ENCODE peak calls at places on chromosomes 12 and 14, in ten cellular contexts. One of them, this sample, is unnamed.
A peak's percentile ranks its signal among the peaks of the same experiment; 100 is the strongest.

GRCh38 chr12:20024194-20024593 is 344.1 kb upstream of the PDE3A start:
- DNase-seq in NCI-H1694: no peak
- DNase-seq in AG20443: peak; percentile 35
- DNase-seq in NCI-H69: no peak
- DNase-seq in stimulated activated CD8-positive, alpha-beta memory T cell treated with anti-CD3 and anti-CD28 coated beads, Interleukin-7, amount 100 ng/mL, for 4 hours: no peak
- DNase-seq in A549: no peak
- DNase-seq in activated naive CD8-positive, alpha-beta T cell treated with anti-CD3 and anti-CD28 coated beads, Interleukin-2, amount 50 U/mL, for 24 hours: no peak
- DNase-seq in GM19239: no peak
- DNase-seq in AG09309: peak; percentile 39
- DNase-seq in left cardiac atrium: no peak
- DNase-seq in this sample: no peak

GRCh38 chr14:37210448-37210847 is 12.7 kb downstream of the MIPOL1 start:
- DNase-seq in NCI-H1694: no peak
- DNase-seq in AG20443: no peak
- DNase-seq in NCI-H69: no peak
- DNase-seq in stimulated activated CD8-positive, alpha-beta memory T cell treated with anti-CD3 and anti-CD28 coated beads, Interleukin-7, amount 100 ng/mL, for 4 hours: no peak
- DNase-seq in A549: no peak
- DNase-seq in activated naive CD8-positive, alpha-beta T cell treated with anti-CD3 and anti-CD28 coated beads, Interleukin-2, amount 50 U/mL, for 24 hours: no peak
- DNase-seq in GM19239: no peak
- DNase-seq in AG09309: no peak
- DNase-seq in left cardiac atrium: no peak
- DNase-seq in this sample: no peak

GRCh38 chr12:31000751-31001150 is 72.9 kb upstream of the DDX11 start:
- DNase-seq in NCI-H1694: no peak
- DNase-seq in AG20443: peak; percentile 78
- DNase-seq in NCI-H69: peak; percentile 70
- DNase-seq in stimulated activated CD8-positive, alpha-beta memory T cell treated with anti-CD3 and anti-CD28 coated beads, Interleukin-7, amount 100 ng/mL, for 4 hours: no peak
- DNase-seq in A549: no peak
- DNase-seq in activated naive CD8-positive, alpha-beta T cell treated with anti-CD3 and anti-CD28 coated beads, Interleukin-2, amount 50 U/mL, for 24 hours: no peak
- DNase-seq in GM19239: no peak
- DNase-seq in AG09309: no peak
- DNase-seq in left cardiac atrium: no peak
- DNase-seq in this sample: no peak

GRCh38 chr14:68363401-68363800 is 429.5 kb downstream of the ZFP36L1 start:
- DNase-seq in NCI-H1694: no peak
- DNase-seq in AG20443: no peak
- DNase-seq in NCI-H69: peak; percentile 31
- DNase-seq in stimulated activated CD8-positive, alpha-beta memory T cell treated with anti-CD3 and anti-CD28 coated beads, Interleukin-7, amount 100 ng/mL, for 4 hours: no peak
- DNase-seq in A549: peak; percentile 44
- DNase-seq in activated naive CD8-positive, alpha-beta T cell treated with anti-CD3 and anti-CD28 coated beads, Interleukin-2, amount 50 U/mL, for 24 hours: no peak
- DNase-seq in GM19239: no peak
- DNase-seq in AG09309: no peak
- DNase-seq in left cardiac atrium: no peak
- DNase-seq in this sample: no peak

GRCh38 chr14:104085032-104085888 is at the start of gene ASPG:
- DNase-seq in NCI-H1694: no peak
- DNase-seq in AG20443: no peak
- DNase-seq in NCI-H69: no peak
- DNase-seq in stimulated activated CD8-positive, alpha-beta memory T cell treated with anti-CD3 and anti-CD28 coated beads, Interleukin-7, amount 100 ng/mL, for 4 hours: no peak
- DNase-seq in A549: peak; percentile 35
- DNase-seq in activated naive CD8-positive, alpha-beta T cell treated with anti-CD3 and anti-CD28 coated beads, Interleukin-2, amount 50 U/mL, for 24 hours: no peak
- DNase-seq in GM19239: peak; percentile 45
- DNase-seq in AG09309: no peak
- DNase-seq in left cardiac atrium: peak; percentile 75
- DNase-seq in this sample: no peak

GRCh38 chr14:68195126-68195525 is 375.5 kb downstream of the RAD51B start:
- DNase-seq in NCI-H1694: no peak
- DNase-seq in AG20443: no peak
- DNase-seq in NCI-H69: peak; percentile 98
- DNase-seq in stimulated activated CD8-positive, alpha-beta memory T cell treated with anti-CD3 and anti-CD28 coated beads, Interleukin-7, amount 100 ng/mL, for 4 hours: no peak
- DNase-seq in A549: peak; percentile 73
- DNase-seq in activated naive CD8-positive, alpha-beta T cell treated with anti-CD3 and anti-CD28 coated beads, Interleukin-2, amount 50 U/mL, for 24 hours: no peak
- DNase-seq in GM19239: no peak
- DNase-seq in AG09309: no peak
- DNase-seq in left cardiac atrium: no peak
- DNase-seq in this sample: no peak

GRCh38 chr14:101001311-101002069 is 98.0 kb upstream of the RTL1 start:
- DNase-seq in NCI-H1694: no peak
- DNase-seq in AG20443: peak; percentile 33
- DNase-seq in NCI-H69: no peak
- DNase-seq in stimulated activated CD8-positive, alpha-beta memory T cell treated with anti-CD3 and anti-CD28 coated beads, Interleukin-7, amount 100 ng/mL, for 4 hours: no peak
- DNase-seq in A549: no peak
- DNase-seq in activated naive CD8-positive, alpha-beta T cell treated with anti-CD3 and anti-CD28 coated beads, Interleukin-2, amount 50 U/mL, for 24 hours: no peak
- DNase-seq in GM19239: no peak
- DNase-seq in AG09309: peak; percentile 55
- DNase-seq in left cardiac atrium: no peak
- DNase-seq in this sample: no peak

GRCh38 chr14:87334997-87335675 is 657.8 kb downstream of the GALC start:
- DNase-seq in NCI-H1694: peak; percentile 57
- DNase-seq in AG20443: peak; percentile 28
- DNase-seq in NCI-H69: peak; percentile 40
- DNase-seq in stimulated activated CD8-positive, alpha-beta memory T cell treated with anti-CD3 and anti-CD28 coated beads, Interleukin-7, amount 100 ng/mL, for 4 hours: no peak
- DNase-seq in A549: no peak
- DNase-seq in activated naive CD8-positive, alpha-beta T cell treated with anti-CD3 and anti-CD28 coated beads, Interleukin-2, amount 50 U/mL, for 24 hours: no peak
- DNase-seq in GM19239: no peak
- DNase-seq in AG09309: no peak
- DNase-seq in left cardiac atrium: no peak
- DNase-seq in this sample: no peak

GRCh38 chr14:92895352-92895878 is 27.5 kb upstream of the CHGA start:
- DNase-seq in NCI-H1694: no peak
- DNase-seq in AG20443: no peak
- DNase-seq in NCI-H69: no peak
- DNase-seq in stimulated activated CD8-positive, alpha-beta memory T cell treated with anti-CD3 and anti-CD28 coated beads, Interleukin-7, amount 100 ng/mL, for 4 hours: no peak
- DNase-seq in A549: no peak
- DNase-seq in activated naive CD8-positive, alpha-beta T cell treated with anti-CD3 and anti-CD28 coated beads, Interleukin-2, amount 50 U/mL, for 24 hours: no peak
- DNase-seq in GM19239: no peak
- DNase-seq in AG09309: no peak
- DNase-seq in left cardiac atrium: no peak
- DNase-seq in this sample: no peak

GRCh38 chr12:121451931-121452330 is 52.0 kb downstream of the RNF34 start:
- DNase-seq in NCI-H1694: no peak
- DNase-seq in AG20443: peak; percentile 50
- DNase-seq in NCI-H69: no peak
- DNase-seq in stimulated activated CD8-positive, alpha-beta memory T cell treated with anti-CD3 and anti-CD28 coated beads, Interleukin-7, amount 100 ng/mL, for 4 hours: no peak
- DNase-seq in A549: no peak
- DNase-seq in activated naive CD8-positive, alpha-beta T cell treated with anti-CD3 and anti-CD28 coated beads, Interleukin-2, amount 50 U/mL, for 24 hours: no peak
- DNase-seq in GM19239: no peak
- DNase-seq in AG09309: no peak
- DNase-seq in left cardiac atrium: no peak
- DNase-seq in this sample: no peak

GRCh38 chr14:71324767-71325272 is 417.6 kb downstream of the PCNX1 start:
- DNase-seq in NCI-H1694: no peak
- DNase-seq in AG20443: no peak
- DNase-seq in NCI-H69: peak; percentile 61
- DNase-seq in stimulated activated CD8-positive, alpha-beta memory T cell treated with anti-CD3 and anti-CD28 coated beads, Interleukin-7, amount 100 ng/mL, for 4 hours: peak; percentile 14
- DNase-seq in A549: no peak
- DNase-seq in activated naive CD8-positive, alpha-beta T cell treated with anti-CD3 and anti-CD28 coated beads, Interleukin-2, amount 50 U/mL, for 24 hours: peak; percentile 44
- DNase-seq in GM19239: no peak
- DNase-seq in AG09309: no peak
- DNase-seq in left cardiac atrium: no peak
- DNase-seq in this sample: peak; percentile 59

GRCh38 chr14:25003537-25003936 is 46.4 kb downstream of the STXBP6 start:
- DNase-seq in NCI-H1694: no peak
- DNase-seq in AG20443: no peak
- DNase-seq in NCI-H69: no peak
- DNase-seq in stimulated activated CD8-positive, alpha-beta memory T cell treated with anti-CD3 and anti-CD28 coated beads, Interleukin-7, amount 100 ng/mL, for 4 hours: no peak
- DNase-seq in A549: peak; percentile 9
- DNase-seq in activated naive CD8-positive, alpha-beta T cell treated with anti-CD3 and anti-CD28 coated beads, Interleukin-2, amount 50 U/mL, for 24 hours: no peak
- DNase-seq in GM19239: no peak
- DNase-seq in AG09309: no peak
- DNase-seq in left cardiac atrium: no peak
- DNase-seq in this sample: no peak

GRCh38 chr14:75301666-75302325 is 23.2 kb downstream of the FOS start:
- DNase-seq in NCI-H1694: no peak
- DNase-seq in AG20443: no peak
- DNase-seq in NCI-H69: no peak
- DNase-seq in stimulated activated CD8-positive, alpha-beta memory T cell treated with anti-CD3 and anti-CD28 coated beads, Interleukin-7, amount 100 ng/mL, for 4 hours: no peak
- DNase-seq in A549: peak; percentile 84
- DNase-seq in activated naive CD8-positive, alpha-beta T cell treated with anti-CD3 and anti-CD28 coated beads, Interleukin-2, amount 50 U/mL, for 24 hours: peak; percentile 50
- DNase-seq in GM19239: no peak
- DNase-seq in AG09309: no peak
- DNase-seq in left cardiac atrium: no peak
- DNase-seq in this sample: no peak

GRCh38 chr12:116148844-116149243 is 128.6 kb downstream of the MED13L start:
- DNase-seq in NCI-H1694: no peak
- DNase-seq in AG20443: no peak
- DNase-seq in NCI-H69: no peak
- DNase-seq in stimulated activated CD8-positive, alpha-beta memory T cell treated with anti-CD3 and anti-CD28 coated beads, Interleukin-7, amount 100 ng/mL, for 4 hours: no peak
- DNase-seq in A549: peak; percentile 40
- DNase-seq in activated naive CD8-positive, alpha-beta T cell treated with anti-CD3 and anti-CD28 coated beads, Interleukin-2, amount 50 U/mL, for 24 hours: no peak
- DNase-seq in GM19239: no peak
- DNase-seq in AG09309: no peak
- DNase-seq in left cardiac atrium: no peak
- DNase-seq in this sample: no peak

GRCh38 chr14:98368214-98368613 is 903.8 kb downstream of the BCL11B start:
- DNase-seq in NCI-H1694: no peak
- DNase-seq in AG20443: no peak
- DNase-seq in NCI-H69: no peak
- DNase-seq in stimulated activated CD8-positive, alpha-beta memory T cell treated with anti-CD3 and anti-CD28 coated beads, Interleukin-7, amount 100 ng/mL, for 4 hours: no peak
- DNase-seq in A549: no peak
- DNase-seq in activated naive CD8-positive, alpha-beta T cell treated with anti-CD3 and anti-CD28 coated beads, Interleukin-2, amount 50 U/mL, for 24 hours: no peak
- DNase-seq in GM19239: no peak
- DNase-seq in AG09309: no peak
- DNase-seq in left cardiac atrium: no peak
- DNase-seq in this sample: no peak

GRCh38 chr12:6639151-6639773 is 3.5 kb upstream of the LPAR5 start:
- DNase-seq in NCI-H1694: no peak
- DNase-seq in AG20443: no peak
- DNase-seq in NCI-H69: no peak
- DNase-seq in stimulated activated CD8-positive, alpha-beta memory T cell treated with anti-CD3 and anti-CD28 coated beads, Interleukin-7, amount 100 ng/mL, for 4 hours: no peak
- DNase-seq in A549: no peak
- DNase-seq in activated naive CD8-positive, alpha-beta T cell treated with anti-CD3 and anti-CD28 coated beads, Interleukin-2, amount 50 U/mL, for 24 hours: no peak
- DNase-seq in GM19239: no peak
- DNase-seq in AG09309: no peak
- DNase-seq in left cardiac atrium: peak; percentile 50
- DNase-seq in this sample: no peak

GRCh38 chr14:55789442-55789841 is 209.4 kb downstream of the KTN1 start:
- DNase-seq in NCI-H1694: no peak
- DNase-seq in AG20443: no peak
- DNase-seq in NCI-H69: no peak
- DNase-seq in stimulated activated CD8-positive, alpha-beta memory T cell treated with anti-CD3 and anti-CD28 coated beads, Interleukin-7, amount 100 ng/mL, for 4 hours: no peak
- DNase-seq in A549: no peak
- DNase-seq in activated naive CD8-positive, alpha-beta T cell treated with anti-CD3 and anti-CD28 coated beads, Interleukin-2, amount 50 U/mL, for 24 hours: no peak
- DNase-seq in GM19239: no peak
- DNase-seq in AG09309: no peak
- DNase-seq in left cardiac atrium: no peak
- DNase-seq in this sample: no peak

GRCh38 chr14:33704486-33704885 is 246.4 kb downstream of the EGLN3 start:
- DNase-seq in NCI-H1694: no peak
- DNase-seq in AG20443: no peak
- DNase-seq in NCI-H69: no peak
- DNase-seq in stimulated activated CD8-positive, alpha-beta memory T cell treated with anti-CD3 and anti-CD28 coated beads, Interleukin-7, amount 100 ng/mL, for 4 hours: no peak
- DNase-seq in A549: no peak
- DNase-seq in activated naive CD8-positive, alpha-beta T cell treated with anti-CD3 and anti-CD28 coated beads, Interleukin-2, amount 50 U/mL, for 24 hours: no peak
- DNase-seq in GM19239: no peak
- DNase-seq in AG09309: no peak
- DNase-seq in left cardiac atrium: no peak
- DNase-seq in this sample: no peak

GRCh38 chr14:92453691-92454090 is 59.9 kb upstream of the RIN3 start:
- DNase-seq in NCI-H1694: no peak
- DNase-seq in AG20443: no peak
- DNase-seq in NCI-H69: no peak
- DNase-seq in stimulated activated CD8-positive, alpha-beta memory T cell treated with anti-CD3 and anti-CD28 coated beads, Interleukin-7, amount 100 ng/mL, for 4 hours: no peak
- DNase-seq in A549: no peak
- DNase-seq in activated naive CD8-positive, alpha-beta T cell treated with anti-CD3 and anti-CD28 coated beads, Interleukin-2, amount 50 U/mL, for 24 hours: no peak
- DNase-seq in GM19239: no peak
- DNase-seq in AG09309: no peak
- DNase-seq in left cardiac atrium: no peak
- DNase-seq in this sample: no peak

GRCh38 chr14:54105898-54106297 is 149.3 kb upstream of the BMP4 start:
- DNase-seq in NCI-H1694: no peak
- DNase-seq in AG20443: no peak
- DNase-seq in NCI-H69: peak; percentile 24
- DNase-seq in stimulated activated CD8-positive, alpha-beta memory T cell treated with anti-CD3 and anti-CD28 coated beads, Interleukin-7, amount 100 ng/mL, for 4 hours: no peak
- DNase-seq in A549: no peak
- DNase-seq in activated naive CD8-positive, alpha-beta T cell treated with anti-CD3 and anti-CD28 coated beads, Interleukin-2, amount 50 U/mL, for 24 hours: no peak
- DNase-seq in GM19239: no peak
- DNase-seq in AG09309: no peak
- DNase-seq in left cardiac atrium: no peak
- DNase-seq in this sample: no peak

GRCh38 chr14:105485720-105486332 is 860 bp upstream of the CRIP1 start:
- DNase-seq in NCI-H1694: peak; percentile 34
- DNase-seq in AG20443: no peak
- DNase-seq in NCI-H69: peak; percentile 52
- DNase-seq in stimulated activated CD8-positive, alpha-beta memory T cell treated with anti-CD3 and anti-CD28 coated beads, Interleukin-7, amount 100 ng/mL, for 4 hours: no peak
- DNase-seq in A549: peak; percentile 84
- DNase-seq in activated naive CD8-positive, alpha-beta T cell treated with anti-CD3 and anti-CD28 coated beads, Interleukin-2, amount 50 U/mL, for 24 hours: peak; percentile 55
- DNase-seq in GM19239: no peak
- DNase-seq in AG09309: no peak
- DNase-seq in left cardiac atrium: peak; percentile 57
- DNase-seq in this sample: no peak

GRCh38 chr12:47881826-47882427 is 22.9 kb downstream of the VDR start:
- DNase-seq in NCI-H1694: no peak
- DNase-seq in AG20443: peak; percentile 92
- DNase-seq in NCI-H69: no peak
- DNase-seq in stimulated activated CD8-positive, alpha-beta memory T cell treated with anti-CD3 and anti-CD28 coated beads, Interleukin-7, amount 100 ng/mL, for 4 hours: no peak
- DNase-seq in A549: peak; percentile 20
- DNase-seq in activated naive CD8-positive, alpha-beta T cell treated with anti-CD3 and anti-CD28 coated beads, Interleukin-2, amount 50 U/mL, for 24 hours: peak; percentile 29
- DNase-seq in GM19239: no peak
- DNase-seq in AG09309: peak; percentile 98
- DNase-seq in left cardiac atrium: peak; percentile 48
- DNase-seq in this sample: no peak

GRCh38 chr12:74889563-74890236 is 319.9 kb downstream of the KCNC2 start:
- DNase-seq in NCI-H1694: no peak
- DNase-seq in AG20443: no peak
- DNase-seq in NCI-H69: peak; percentile 7
- DNase-seq in stimulated activated CD8-positive, alpha-beta memory T cell treated with anti-CD3 and anti-CD28 coated beads, Interleukin-7, amount 100 ng/mL, for 4 hours: no peak
- DNase-seq in A549: peak; percentile 49
- DNase-seq in activated naive CD8-positive, alpha-beta T cell treated with anti-CD3 and anti-CD28 coated beads, Interleukin-2, amount 50 U/mL, for 24 hours: no peak
- DNase-seq in GM19239: no peak
- DNase-seq in AG09309: no peak
- DNase-seq in left cardiac atrium: no peak
- DNase-seq in this sample: no peak